ENCODE peak calls at places on chromosomes 6 and 20, in nine cellular contexts. U, N, B, X, E, V, H, K and I are unnamed samples.

GRCh38 chr6:13886949-13887348 is 37.8 kb upstream of the RNF182 start:
- DNase-seq in B (no peak), V (no peak), E (peak), H (no peak), K (no peak), N (no peak), X (no peak), U (no peak), I (no peak)

GRCh38 chr6:113120214-113120576 is 737.0 kb upstream of the MARCKS start:
- DNase-seq in H (no peak), K (peak), X (peak), V (no peak), N (peak), E (peak), B (no peak), U (no peak), I (peak)

GRCh38 chr20:45951925-45952834 is 17.7 kb downstream of the PCIF1 start:
- DNase-seq in U (no peak), K (no peak), V (no peak), B (no peak), X (no peak), N (no peak), E (no peak), H (no peak), I (no peak)

GRCh38 chr6:18260448-18261106 is 3.8 kb downstream of the DEK start:
- DNase-seq in N (peak), X (peak), E (peak), K (peak), U (no peak), B (no peak), V (no peak), H (no peak), I (no peak)

GRCh38 chr6:145315982-145316600 is 419.2 kb downstream of the EPM2A start:
- DNase-seq in B (no peak), U (no peak), H (no peak), N (no peak), V (no peak), E (no peak), K (no peak), X (peak), I (no peak)

GRCh38 chr6:3194535-3195376 is 32.7 kb downstream of the TUBB2B start:
- DNase-seq in E (peak), H (no peak), N (no peak), X (no peak), U (no peak), V (peak), B (no peak), K (no peak), I (no peak)

GRCh38 chr20:1588166-1588868 is 30.8 kb upstream of the SIRPD start:
- DNase-seq in H (no peak), X (peak), E (no peak), U (no peak), K (no peak), B (no peak), N (no peak), V (no peak), I (no peak)

GRCh38 chr6:32692019-32692418 is 25.6 kb upstream of the HLA-DQB1 start:
- DNase-seq in X (peak), K (no peak), E (peak), V (peak), U (no peak), H (peak), N (peak), B (peak), I (no peak)

GRCh38 chr20:63351380-63351700 is 9.8 kb downstream of the CHRNA4 start:
- DNase-seq in K (no peak), H (no peak), N (no peak), X (no peak), V (no peak), B (no peak), U (no peak), E (no peak), I (no peak)

GRCh38 chr6:112289039-112289566 is 34.7 kb upstream of the LAMA4 start:
- DNase-seq in K (no peak), V (no peak), E (peak), X (peak), B (no peak), N (no peak), H (no peak), U (no peak), I (no peak)

GRCh38 chr6:20202699-20203302 is 9.5 kb downstream of the MBOAT1 start:
- DNase-seq in H (no peak), X (no peak), N (no peak), B (no peak), E (no peak), K (no peak), U (no peak), V (no peak), I (no peak)

GRCh38 chr6:134021396-134022122 is 30.9 kb downstream of the SLC2A12 start:
- DNase-seq in B (no peak), E (no peak), K (no peak), V (no peak), N (no peak), H (no peak), X (no peak), U (no peak), I (no peak)

GRCh38 chr6:11096109-11096508 is 2.5 kb downstream of the SMIM13 start:
- DNase-seq in N (peak), V (peak), K (peak), H (no peak), U (no peak), B (no peak), X (peak), E (peak), I (peak)